ENCODE peak calls at places on chromosomes 11 and 22, in seven cellular contexts. D is prostate gland, P is right lobe of liver, U is sigmoid colon, O is body of pancreas, C is HCT116, X is stomach. N is an unnamed sample.

GRCh38 chr11:75314771-75315438 is 36.6 kb downstream of the ARRB1 start:
- DNase-seq in D (no peak), U (peak), O (no peak), X (no peak), C (no peak), P (no peak), N (no peak)

GRCh38 chr11:69013009-69013951 is at the start of gene MRGPRF:
- DNase-seq in U (peak), C (no peak), D (no peak), O (peak), X (peak), P (no peak), N (peak)

GRCh38 chr11:110065189-110065588 is 28.0 kb upstream of the ZC3H12C start:
- DNase-seq in D (no peak), X (no peak), P (no peak), C (no peak), U (no peak), O (no peak), N (no peak)

GRCh38 chr11:129862123-129862522 is 33.3 kb downstream of the NFRKB start:
- DNase-seq in C (no peak), X (no peak), O (no peak), U (no peak), D (no peak), P (no peak), N (no peak)

GRCh38 chr22:17576475-17576874 is 13.2 kb downstream of the SLC25A18 start:
- DNase-seq in C (no peak), D (no peak), U (no peak), P (no peak), O (no peak), X (no peak), N (no peak)

GRCh38 chr11:127564803-127565202 is 564.2 kb upstream of the KIRREL3 start:
- DNase-seq in O (no peak), X (no peak), D (no peak), P (no peak), C (no peak), U (no peak), N (no peak)

GRCh38 chr11:33258631-33259184 is 1.5 kb downstream of the HIPK3 start:
- DNase-seq in X (no peak), P (no peak), C (no peak), D (peak), U (peak), O (no peak), N (no peak)

GRCh38 chr11:47715082-47715669 is at the start of gene AGBL2:
- DNase-seq in P (peak), U (peak), O (peak), D (peak), X (peak), C (no peak), N (peak)

GRCh38 chr11:1632053-1632714 is 2.6 kb downstream of the KRTAP5-5 start:
- DNase-seq in X (no peak), O (peak), C (no peak), U (peak), D (no peak), P (no peak), N (no peak)

GRCh38 chr22:39250838-39251237 is 6.1 kb upstream of the PDGFB start:
- DNase-seq in U (no peak), X (no peak), O (no peak), C (no peak), D (no peak), P (no peak), N (no peak)

GRCh38 chr11:1128333-1129142 is 29.2 kb upstream of the MUC5AC start:
- DNase-seq in D (no peak), C (no peak), X (peak), P (no peak), O (no peak), U (peak), N (no peak)

GRCh38 chr11:100925935-100926334 is 203.7 kb downstream of the PGR start:
- DNase-seq in D (no peak), U (no peak), X (no peak), O (no peak), P (no peak), C (peak), N (no peak)

GRCh38 chr11:92536895-92537294 is 312.3 kb downstream of the FAT3 start:
- DNase-seq in X (no peak), U (no peak), O (no peak), C (no peak), D (no peak), P (no peak), N (no peak)

GRCh38 chr22:40806711-40807110 is 12.4 kb downstream of the SLC25A17 start:
- DNase-seq in D (no peak), X (no peak), P (no peak), C (no peak), U (no peak), O (no peak), N (no peak)

GRCh38 chr11:1763336-1763795 is 361 bp downstream of the CTSD start:
- DNase-seq in U (no peak), P (no peak), O (no peak), D (no peak), X (no peak), C (no peak), N (no peak)

GRCh38 chr11:47183031-47183856 is 3.0 kb downstream of the PACSIN3 start:
- DNase-seq in C (no peak), U (peak), P (no peak), X (no peak), D (no peak), O (no peak), N (no peak)

GRCh38 chr11:78954261-78954660 is 379.6 kb upstream of the NARS2 start:
- DNase-seq in O (no peak), C (no peak), X (no peak), D (peak), P (no peak), U (no peak), N (no peak)

DNA sequence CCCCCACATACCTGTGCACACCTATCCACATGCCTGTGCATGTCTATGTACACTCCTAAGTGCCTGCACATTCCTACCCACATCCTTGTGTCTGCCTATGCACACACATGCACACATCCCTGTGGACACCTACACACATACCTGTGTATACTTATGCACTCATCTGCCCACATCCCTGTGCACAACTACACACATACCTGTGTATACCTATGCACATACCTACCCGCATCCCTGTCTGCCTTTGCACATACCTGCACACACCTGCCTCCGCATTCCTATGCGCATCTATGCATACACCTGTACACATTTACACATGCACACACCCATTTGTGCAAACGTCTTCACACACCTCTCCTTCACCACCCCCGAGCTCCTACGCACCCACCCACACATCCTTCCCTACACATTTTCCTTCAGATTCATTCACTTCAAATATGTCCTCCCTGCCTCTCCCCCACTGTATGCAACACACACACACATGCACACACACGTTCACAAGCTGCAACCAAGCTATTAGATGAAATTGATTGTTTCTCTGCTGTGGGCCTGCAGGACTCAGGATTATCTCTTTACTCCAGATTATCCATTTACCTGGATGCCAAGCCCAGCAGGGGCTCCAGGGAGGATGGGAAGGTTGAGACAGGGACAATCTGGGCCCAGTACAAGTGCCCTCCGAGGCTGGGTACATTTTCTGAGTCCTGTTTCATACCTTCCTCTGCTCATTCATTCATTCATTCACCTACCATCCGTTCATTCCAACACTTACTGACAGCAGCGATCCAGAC is 53.2 kb downstream of the TSPAN18 start:
- DNase-seq in D (no peak), O (no peak), P (peak), X (no peak), C (no peak), U (peak), N (no peak)
- TF ChIP-seq POLR2A in D (no peak), O (no peak), P (no peak), X (no peak), C (no peak), U (no peak), N (no peak)

DNA sequence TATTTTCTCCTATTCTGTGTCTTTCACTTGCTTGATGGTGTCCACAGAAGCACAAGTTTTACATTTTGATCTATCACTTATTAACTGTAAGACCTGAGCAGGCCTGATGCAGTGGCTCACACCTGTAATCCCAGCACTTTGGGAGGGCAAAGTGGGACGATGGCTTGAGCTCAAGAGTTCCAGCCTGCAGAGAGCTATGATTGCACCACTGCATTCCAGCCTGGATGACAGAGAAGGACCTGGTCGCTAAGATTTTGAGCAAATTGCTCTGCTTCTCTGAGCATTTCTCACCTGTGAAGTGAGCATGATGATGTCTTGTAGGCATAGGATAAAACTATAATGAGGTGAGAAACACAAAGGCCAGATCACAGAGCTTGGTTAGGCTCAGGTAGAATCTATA is 6.7 kb downstream of the CCDC87 start:
- DNase-seq in P (no peak), X (no peak), U (no peak), O (no peak), C (no peak), D (no peak), N (no peak)
- H3K4me3 ChIP-seq in P (no peak), X (no peak), U (no peak), O (no peak), C (no peak), D (no peak), N (no peak)

GRCh38 chr11:62928011-62928410 is 6.8 kb upstream of the CHRM1 start:
- DNase-seq in U (no peak), C (no peak), P (no peak), D (no peak), O (no peak), X (no peak), N (no peak)
- TF ChIP-seq POLR2A in U (no peak), C (no peak), P (no peak), D (no peak), O (no peak), X (no peak), N (no peak)

DNA sequence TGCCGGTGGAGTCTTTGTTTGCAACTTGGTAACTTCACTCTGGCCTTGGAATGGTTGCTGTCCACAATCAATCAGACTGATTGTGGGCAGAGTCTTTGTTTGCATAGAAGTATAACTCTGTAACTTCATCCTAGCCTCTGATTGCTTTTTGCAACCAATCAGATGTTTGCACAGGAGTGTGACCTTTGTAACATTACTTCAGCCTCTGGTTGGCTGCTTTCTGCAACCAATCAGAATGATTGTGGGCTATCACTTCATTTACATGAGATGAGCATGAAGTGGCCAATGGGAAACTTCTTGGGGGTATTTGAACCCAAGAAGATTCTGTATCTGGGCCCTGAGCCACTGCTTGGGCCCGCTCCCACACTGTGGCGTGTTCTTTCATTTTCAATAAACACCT is 79.6 kb upstream of the CLDN5 start:
- DNase-seq in O (no peak), U (no peak), P (peak), D (no peak), C (no peak), X (no peak), N (no peak)
- H3K4me3 ChIP-seq in O (no peak), U (no peak), P (no peak), D (no peak), C (no peak), X (no peak), N (no peak)

DNA sequence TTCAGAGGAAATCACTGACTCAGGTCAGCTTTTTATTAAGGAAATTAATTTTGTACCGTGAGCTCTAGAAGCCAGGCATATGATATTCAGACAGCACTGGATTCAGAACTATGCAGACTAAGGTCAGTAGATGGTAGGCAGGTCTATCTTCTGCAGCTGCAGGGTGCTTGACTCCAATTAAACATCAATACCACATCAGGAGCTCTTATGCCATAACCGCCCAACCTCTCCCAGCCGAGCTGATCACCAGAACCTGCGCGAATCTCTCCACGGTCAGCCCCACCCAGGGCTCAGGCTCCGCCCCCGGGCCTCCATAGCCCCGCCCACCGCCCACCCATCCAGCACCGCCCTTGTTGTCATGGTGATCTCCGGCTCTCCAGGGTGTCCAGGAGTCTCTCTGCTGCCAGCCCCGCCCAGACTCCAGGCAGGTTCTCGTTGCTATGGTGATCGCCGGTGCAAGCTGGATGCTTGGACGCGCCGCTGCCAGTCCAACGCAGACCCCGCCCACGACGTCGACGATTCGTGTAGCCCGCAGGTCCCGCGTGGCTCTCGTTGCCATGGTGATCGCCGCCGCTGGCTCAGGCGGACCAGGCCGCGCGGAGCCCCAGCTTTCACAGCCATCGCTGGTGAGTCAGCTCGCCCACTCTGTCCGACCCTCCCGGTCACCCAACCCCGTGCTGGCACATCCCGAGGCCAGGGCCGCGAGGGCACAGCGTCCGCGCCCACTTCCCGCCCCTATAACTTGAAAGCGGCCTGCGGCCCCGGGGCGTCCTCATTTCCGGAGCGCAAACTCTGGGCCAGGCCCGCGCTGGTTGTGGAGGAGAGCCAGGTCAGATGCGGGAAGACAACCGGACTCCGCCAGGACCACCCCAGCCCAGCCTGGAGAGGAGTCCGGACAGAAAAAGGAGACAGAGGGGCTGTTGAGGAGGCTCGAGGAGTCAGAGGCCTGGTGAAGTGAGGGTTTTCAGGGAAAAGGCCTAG is at the start of gene RAB36:
- DNase-seq in P (peak), D (peak), U (peak), X (peak), C (peak), O (peak), N (peak)
- TF ChIP-seq POLR2A in P (no peak), D (no peak), U (no peak), X (no peak), C (no peak), O (no peak), N (no peak)

GRCh38 chr22:46844606-46845210 is 82.3 kb downstream of the TBC1D22A start:
- DNase-seq in D (no peak), P (no peak), C (no peak), X (no peak), U (no peak), O (no peak), N (no peak)

GRCh38 chr22:46846154-46846831 is 83.8 kb downstream of the TBC1D22A start:
- DNase-seq in O (no peak), P (no peak), D (no peak), C (no peak), U (no peak), X (no peak), N (no peak)

GRCh38 chr22:46843691-46844297 is 81.3 kb downstream of the TBC1D22A start:
- DNase-seq in X (no peak), P (no peak), C (no peak), O (no peak), U (no peak), D (no peak), N (no peak)

GRCh38 chr22:46846832-46847355 is 84.4 kb downstream of the TBC1D22A start:
- DNase-seq in C (no peak), X (no peak), D (no peak), P (no peak), O (no peak), U (no peak), N (no peak)

GRCh38 chr22:46845281-46846153 is 83.1 kb downstream of the TBC1D22A start:
- DNase-seq in X (no peak), C (no peak), U (no peak), P (no peak), D (no peak), O (no peak), N (no peak)
- H3K4me3 ChIP-seq in X (no peak), C (no peak), U (no peak), P (no peak), D (no peak), O (no peak), N (peak)

GRCh38 chr11:64080390-64080789 is 44.7 kb downstream of the FLRT1 start:
- DNase-seq in D (no peak), C (no peak), U (no peak), P (no peak), X (no peak), O (no peak), N (no peak)
- TF ChIP-seq POLR2A in D (no peak), C (no peak), U (no peak), P (no peak), X (no peak), O (no peak), N (no peak)

GRCh38 chr22:46251266-46251665 is 1.2 kb upstream of the CDPF1 start:
- DNase-seq in P (no peak), O (no peak), U (no peak), X (no peak), D (no peak), C (no peak), N (no peak)

GRCh38 chr22:46250783-46251125 is 661 bp upstream of the CDPF1 start:
- DNase-seq in D (no peak), O (no peak), C (no peak), X (no peak), U (no peak), P (no peak), N (no peak)

GRCh38 chr22:46247443-46247975 is 2.6 kb downstream of the CDPF1 start:
- DNase-seq in X (no peak), D (no peak), U (no peak), O (no peak), C (no peak), P (no peak), N (no peak)

GRCh38 chr22:46250035-46250782 is at the start of gene CDPF1:
- DNase-seq in X (peak), U (peak), P (peak), O (peak), D (peak), C (peak), N (peak)

DNA sequence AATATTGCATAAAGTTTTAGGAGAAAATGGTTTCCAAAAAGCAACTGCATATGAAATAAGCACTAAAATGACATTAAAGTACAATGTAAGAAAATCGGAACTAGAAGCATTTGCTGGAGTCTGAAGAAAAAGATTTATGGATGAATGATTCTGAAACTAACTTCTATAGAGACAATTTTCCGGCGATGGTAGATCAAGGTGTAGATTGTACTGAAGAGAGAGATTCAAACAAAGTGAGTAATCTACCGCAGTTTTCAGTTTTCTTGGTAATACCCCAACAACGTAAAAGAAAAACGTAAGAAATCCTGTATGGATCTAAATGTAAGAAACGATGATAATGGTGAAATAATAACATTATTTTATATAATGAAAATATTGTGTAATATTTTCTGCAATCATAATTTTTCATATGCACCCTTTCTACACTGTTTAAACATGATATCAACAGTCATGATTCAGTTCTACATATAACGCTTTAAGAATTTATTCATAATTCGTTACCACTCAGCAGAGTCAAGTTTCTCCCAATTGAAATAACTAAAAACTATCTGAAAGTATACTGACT is 1.8 kb upstream of the CDPF1 start:
- DNase-seq in X (no peak), O (no peak), P (no peak), C (no peak), U (no peak), D (no peak), N (no peak)
- H3K4me3 ChIP-seq in X (no peak), O (no peak), P (no peak), C (no peak), U (no peak), D (no peak), N (no peak)

GRCh38 chr11:73752903-73753302 is 8.0 kb downstream of the RAB6A start:
- DNase-seq in P (no peak), U (no peak), X (no peak), C (no peak), O (peak), D (no peak), N (peak)

GRCh38 chr11:73752216-73752867 is 8.5 kb downstream of the RAB6A start:
- DNase-seq in C (no peak), U (no peak), X (no peak), O (no peak), P (no peak), D (no peak), N (peak)

GRCh38 chr11:73757598-73757997 is 3.3 kb downstream of the RAB6A start:
- DNase-seq in D (no peak), O (no peak), U (no peak), X (no peak), C (no peak), P (no peak), N (no peak)

GRCh38 chr11:73755670-73756069 is 5.2 kb downstream of the RAB6A start:
- DNase-seq in P (no peak), U (no peak), X (no peak), D (no peak), C (no peak), O (no peak), N (peak)

DNA sequence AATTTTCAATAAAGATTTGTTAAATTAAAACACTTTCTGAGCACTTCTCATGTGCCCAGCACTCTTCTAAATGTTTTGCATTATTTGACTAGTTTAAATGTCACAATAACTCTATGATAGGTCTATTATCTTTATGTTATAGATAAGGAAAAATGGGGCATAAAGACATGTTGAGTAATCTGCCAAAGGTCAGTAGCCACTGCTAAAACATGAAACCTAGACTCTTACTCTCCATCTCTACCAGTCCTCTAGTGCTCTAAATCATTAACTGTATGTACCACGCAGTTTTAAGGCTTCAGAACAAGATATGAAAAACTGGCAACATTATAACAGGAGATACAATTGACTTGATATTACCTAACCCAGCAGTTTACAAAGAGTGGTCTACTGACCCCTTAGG is 6.9 kb downstream of the RAB6A start:
- DNase-seq in O (no peak), P (no peak), D (no peak), X (no peak), C (no peak), U (no peak), N (no peak)
- TF ChIP-seq POLR2A in O (no peak), P (no peak), D (no peak), X (no peak), C (no peak), U (no peak), N (no peak)

N was measured in esophagus muscularis mucosa.